ENCODE peak calls at places on chromosomes 16 and 17, in four cellular contexts. One of them, this sample, is unnamed. For H3K27me3 and H3K9me3, the result is how much of the 10 kb centered on the place peaks cover.

GRCh38 chr17:19398301-19399181 is 11.6 kb upstream of the MFAP4 start:
- DNase-seq in naive thymus-derived CD4-positive, alpha-beta T cell: no peak
- DNase-seq in body of pancreas: peak
- DNase-seq in uterus: no peak
- DNase-seq in this sample: no peak

GRCh38 chr17:77420804-77421634 is 280.2 kb downstream of the SEC14L1 start:
- DNase-seq in naive thymus-derived CD4-positive, alpha-beta T cell: no peak
- DNase-seq in body of pancreas: no peak
- DNase-seq in uterus: peak
- DNase-seq in this sample: peak

GRCh38 chr16:30934827-30935557 is 11.6 kb downstream of the FBXL19 start:
- DNase-seq in naive thymus-derived CD4-positive, alpha-beta T cell: no peak
- DNase-seq in body of pancreas: peak
- DNase-seq in uterus: no peak
- DNase-seq in this sample: no peak

GRCh38 chr16:54870151-54870550 is 60.5 kb upstream of the IRX5 start:
- DNase-seq in naive thymus-derived CD4-positive, alpha-beta T cell: no peak
- DNase-seq in body of pancreas: no peak
- DNase-seq in uterus: no peak
- DNase-seq in this sample: no peak

GRCh38 chr17:17126131-17127110 is 79.7 kb downstream of the PLD6 start:
- DNase-seq in naive thymus-derived CD4-positive, alpha-beta T cell: no peak
- DNase-seq in body of pancreas: no peak
- DNase-seq in uterus: no peak
- DNase-seq in this sample: peak

GRCh38 chr17:41559548-41559947 is 12.3 kb downstream of the KRT9 start:
- DNase-seq in naive thymus-derived CD4-positive, alpha-beta T cell: no peak
- DNase-seq in body of pancreas: no peak
- DNase-seq in uterus: no peak
- DNase-seq in this sample: no peak

GRCh38 chr16:5640883-5641282 is 543.3 kb upstream of the EEF2KMT start:
- DNase-seq in naive thymus-derived CD4-positive, alpha-beta T cell: no peak
- DNase-seq in body of pancreas: no peak
- DNase-seq in uterus: no peak
- DNase-seq in this sample: no peak

GRCh38 chr16:88353232-88353631 is 29.5 kb upstream of the ZNF469 start:
- DNase-seq in naive thymus-derived CD4-positive, alpha-beta T cell: no peak
- DNase-seq in body of pancreas: no peak
- DNase-seq in uterus: no peak
- DNase-seq in this sample: no peak

GRCh38 chr16:84239910-84240309 is at the start of gene KCNG4:
- DNase-seq in naive thymus-derived CD4-positive, alpha-beta T cell: no peak
- DNase-seq in body of pancreas: no peak
- DNase-seq in uterus: no peak
- DNase-seq in this sample: no peak

GRCh38 chr16:27446721-27447120 is 44.7 kb downstream of the IL21R start:
- DNase-seq in naive thymus-derived CD4-positive, alpha-beta T cell: no peak
- DNase-seq in body of pancreas: no peak
- DNase-seq in uterus: no peak
- DNase-seq in this sample: peak

GRCh38 chr16:87570938-87571867 is 31.1 kb upstream of the JPH3 start:
- DNase-seq in naive thymus-derived CD4-positive, alpha-beta T cell: no peak
- DNase-seq in body of pancreas: peak
- DNase-seq in uterus: no peak
- DNase-seq in this sample: no peak

GRCh38 chr16:28107232-28107631 is 43.7 kb upstream of the GSG1L start:
- DNase-seq in naive thymus-derived CD4-positive, alpha-beta T cell: no peak
- DNase-seq in body of pancreas: no peak
- DNase-seq in uterus: no peak
- DNase-seq in this sample: no peak

GRCh38 chr17:69969897-69970296 is 105.1 kb upstream of the KCNJ16 start:
- DNase-seq in naive thymus-derived CD4-positive, alpha-beta T cell: no peak
- DNase-seq in body of pancreas: no peak
- DNase-seq in uterus: no peak
- DNase-seq in this sample: no peak

GRCh38 chr17:82553210-82553930 is 33.8 kb downstream of the FOXK2 start:
- DNase-seq in naive thymus-derived CD4-positive, alpha-beta T cell: no peak
- DNase-seq in body of pancreas: peak
- DNase-seq in uterus: no peak
- DNase-seq in this sample: no peak

GRCh38 chr16:79589495-79590134 is 10.9 kb downstream of the MAF start:
- DNase-seq in naive thymus-derived CD4-positive, alpha-beta T cell: no peak
- DNase-seq in body of pancreas: no peak
- DNase-seq in uterus: peak
- DNase-seq in this sample: no peak

DNA sequence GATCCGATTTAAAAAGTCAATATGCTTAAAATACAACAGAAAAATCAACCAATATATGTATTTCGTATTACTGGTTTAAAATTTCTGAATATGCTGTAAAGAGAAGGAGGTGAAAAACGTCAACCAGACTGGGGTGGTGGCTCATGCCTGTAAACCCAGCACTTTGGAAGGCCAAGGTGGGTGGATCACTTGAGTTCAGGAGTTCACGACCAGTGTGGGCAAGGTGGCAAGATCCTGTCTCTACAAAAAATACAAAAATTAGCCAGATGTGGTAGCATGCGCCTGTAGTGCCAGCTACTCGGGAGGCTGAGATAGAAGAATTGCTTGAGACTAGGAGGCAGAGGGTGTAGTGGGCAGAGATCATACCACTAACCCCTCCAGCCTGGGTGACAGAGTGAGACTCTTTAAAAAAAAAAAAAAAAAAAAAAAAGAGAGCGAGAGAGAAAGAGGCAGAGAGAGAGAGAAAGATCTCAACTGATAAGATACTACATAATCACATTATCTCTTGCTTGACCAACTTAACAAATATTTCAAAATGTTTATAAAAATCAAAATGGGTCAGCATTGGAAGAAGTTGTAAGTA is 46.0 kb downstream of the KANSL1 start:
- DNase-seq in naive thymus-derived CD4-positive, alpha-beta T cell: no peak
- DNase-seq in body of pancreas: no peak
- DNase-seq in uterus: no peak
- DNase-seq in this sample: no peak
- H3K4me3 ChIP-seq in naive thymus-derived CD4-positive, alpha-beta T cell: no peak
- H3K4me3 ChIP-seq in body of pancreas: no peak
- H3K4me3 ChIP-seq in uterus: no peak
- H3K4me3 ChIP-seq in this sample: no peak

DNA sequence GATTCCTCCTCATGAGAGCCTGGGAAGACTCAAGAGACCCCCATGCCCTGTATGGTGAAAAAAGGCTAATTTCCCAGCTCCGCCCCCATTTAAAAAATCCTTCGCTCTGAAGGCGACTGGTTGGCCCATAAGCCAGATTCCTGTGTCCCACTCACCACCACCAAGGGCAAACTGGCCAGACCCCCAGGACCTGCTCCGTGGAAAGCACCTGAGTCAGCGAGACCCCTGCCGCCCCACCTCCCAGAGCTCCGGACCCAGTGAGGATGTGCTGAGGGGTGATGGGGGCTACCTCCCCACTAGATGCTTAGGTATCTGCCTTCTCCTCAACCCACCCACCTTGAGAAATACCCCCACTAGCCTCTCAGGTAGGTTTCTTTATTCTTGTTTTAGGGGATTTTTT is 42.2 kb downstream of the RBFOX3 start:
- DNase-seq in naive thymus-derived CD4-positive, alpha-beta T cell: no peak
- DNase-seq in body of pancreas: no peak
- DNase-seq in uterus: no peak
- DNase-seq in this sample: no peak
- H3K27me3 ChIP-seq in naive thymus-derived CD4-positive, alpha-beta T cell: under half
- H3K27me3 ChIP-seq in body of pancreas: under half
- H3K27me3 ChIP-seq in uterus: under half
- H3K27me3 ChIP-seq in this sample: under half

DNA sequence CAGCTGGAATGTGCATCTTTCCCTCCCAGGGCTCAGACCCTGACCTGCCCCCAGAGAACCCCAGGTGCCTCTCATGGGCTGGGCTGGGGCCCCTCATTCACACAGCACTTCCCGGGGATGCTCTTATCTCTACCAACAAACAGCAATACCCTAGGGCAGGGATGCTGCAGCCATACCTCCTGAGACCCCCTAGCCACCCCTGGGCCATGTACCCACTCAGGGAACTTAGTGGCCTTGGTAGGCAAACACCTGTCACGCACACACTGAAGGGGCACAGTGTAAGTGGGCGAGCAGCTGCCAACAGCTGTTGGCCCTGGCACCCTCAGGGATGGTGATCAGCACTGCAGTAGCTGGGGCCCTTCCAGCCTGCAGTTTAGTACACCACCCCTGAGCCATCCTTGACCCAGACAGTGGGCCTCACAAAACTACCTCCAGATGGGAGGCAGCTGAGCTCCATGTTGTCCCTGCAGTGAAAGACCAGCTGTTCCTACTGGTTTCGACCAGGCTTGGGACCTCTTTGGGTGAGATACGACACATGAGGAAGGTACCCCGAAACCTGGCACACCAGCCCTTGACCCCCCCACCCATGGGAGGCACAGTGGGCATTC is 1723.6 kb downstream of the TP53TG3F start:
- DNase-seq in naive thymus-derived CD4-positive, alpha-beta T cell: no peak
- DNase-seq in body of pancreas: no peak
- DNase-seq in uterus: no peak
- DNase-seq in this sample: no peak
- H3K9me3 ChIP-seq in naive thymus-derived CD4-positive, alpha-beta T cell: under half
- H3K9me3 ChIP-seq in body of pancreas: under half
- H3K9me3 ChIP-seq in uterus: under half
- H3K9me3 ChIP-seq in this sample: under half

DNA sequence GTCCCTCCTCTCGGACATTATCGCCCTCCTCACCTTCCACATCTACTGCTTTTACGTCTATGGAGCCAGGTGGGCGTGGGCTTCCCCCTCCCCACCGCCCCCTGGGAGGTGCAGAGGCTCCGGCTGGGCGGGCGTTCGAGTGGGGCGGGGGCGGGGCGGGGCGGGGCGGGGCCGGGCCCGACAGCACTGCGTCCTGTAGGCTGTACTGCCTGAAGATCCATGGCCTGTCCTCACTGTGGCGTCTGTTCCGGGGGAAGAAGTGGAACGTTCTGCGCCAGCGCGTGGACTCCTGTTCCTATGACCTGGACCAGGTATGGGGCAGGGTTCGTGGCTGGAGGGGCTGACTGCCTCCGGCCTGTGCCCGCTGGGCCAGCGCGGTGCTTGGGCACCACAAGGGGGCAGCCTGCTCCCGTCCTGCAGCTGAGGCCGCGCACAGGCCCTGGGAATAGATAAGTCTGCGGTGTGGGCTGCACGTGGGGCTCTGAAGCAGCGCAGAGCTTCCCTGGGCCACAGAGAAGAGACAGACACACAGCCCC is 9.2 kb downstream of the PIGQ start:
- DNase-seq in naive thymus-derived CD4-positive, alpha-beta T cell: peak
- DNase-seq in body of pancreas: peak
- DNase-seq in uterus: peak
- DNase-seq in this sample: peak
- H3K4me3 ChIP-seq in naive thymus-derived CD4-positive, alpha-beta T cell: no peak
- H3K4me3 ChIP-seq in body of pancreas: no peak
- H3K4me3 ChIP-seq in uterus: no peak
- H3K4me3 ChIP-seq in this sample: no peak

DNA sequence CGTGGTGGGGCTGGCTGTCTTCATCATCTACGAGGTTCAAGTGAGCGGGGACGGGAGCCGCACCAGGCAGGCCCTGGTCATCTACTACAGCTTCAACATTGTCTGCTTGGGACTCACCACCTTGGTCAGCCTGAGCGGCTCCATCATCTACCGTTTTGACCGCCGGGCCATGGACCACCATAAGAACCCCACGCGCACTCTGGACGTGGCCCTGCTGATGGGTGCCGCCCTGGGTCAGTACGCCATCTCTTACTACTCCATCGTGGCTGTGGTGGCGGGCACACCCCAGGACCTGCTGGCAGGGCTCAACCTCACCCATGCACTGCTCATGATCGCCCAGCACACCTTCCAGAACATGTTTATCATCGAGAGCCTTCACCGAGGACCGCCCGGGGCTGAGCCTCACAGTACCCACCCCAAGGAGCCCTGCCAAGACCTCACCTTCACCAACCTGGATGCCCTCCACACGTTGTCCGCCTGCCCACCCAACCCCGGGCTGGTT is 5.1 kb upstream of the OTOP3 start:
- DNase-seq in naive thymus-derived CD4-positive, alpha-beta T cell: no peak
- DNase-seq in body of pancreas: no peak
- DNase-seq in uterus: no peak
- DNase-seq in this sample: no peak
- H3K27me3 ChIP-seq in naive thymus-derived CD4-positive, alpha-beta T cell: under half
- H3K27me3 ChIP-seq in body of pancreas: under half
- H3K27me3 ChIP-seq in uterus: under half
- H3K27me3 ChIP-seq in this sample: under half

GRCh38 chr16:58533751-58534470 is 18.6 kb downstream of the SETD6 start:
- DNase-seq in naive thymus-derived CD4-positive, alpha-beta T cell: no peak
- DNase-seq in body of pancreas: no peak
- DNase-seq in uterus: no peak
- DNase-seq in this sample: no peak
- H3K9me3 ChIP-seq in naive thymus-derived CD4-positive, alpha-beta T cell: under half
- H3K9me3 ChIP-seq in body of pancreas: under half
- H3K9me3 ChIP-seq in uterus: under half
- H3K9me3 ChIP-seq in this sample: under half

GRCh38 chr17:80696964-80697363 is 152.3 kb downstream of the RPTOR start:
- DNase-seq in naive thymus-derived CD4-positive, alpha-beta T cell: peak
- DNase-seq in body of pancreas: no peak
- DNase-seq in uterus: no peak
- DNase-seq in this sample: no peak
- H3K4me3 ChIP-seq in naive thymus-derived CD4-positive, alpha-beta T cell: no peak
- H3K4me3 ChIP-seq in body of pancreas: no peak
- H3K4me3 ChIP-seq in uterus: no peak
- H3K4me3 ChIP-seq in this sample: no peak

DNA sequence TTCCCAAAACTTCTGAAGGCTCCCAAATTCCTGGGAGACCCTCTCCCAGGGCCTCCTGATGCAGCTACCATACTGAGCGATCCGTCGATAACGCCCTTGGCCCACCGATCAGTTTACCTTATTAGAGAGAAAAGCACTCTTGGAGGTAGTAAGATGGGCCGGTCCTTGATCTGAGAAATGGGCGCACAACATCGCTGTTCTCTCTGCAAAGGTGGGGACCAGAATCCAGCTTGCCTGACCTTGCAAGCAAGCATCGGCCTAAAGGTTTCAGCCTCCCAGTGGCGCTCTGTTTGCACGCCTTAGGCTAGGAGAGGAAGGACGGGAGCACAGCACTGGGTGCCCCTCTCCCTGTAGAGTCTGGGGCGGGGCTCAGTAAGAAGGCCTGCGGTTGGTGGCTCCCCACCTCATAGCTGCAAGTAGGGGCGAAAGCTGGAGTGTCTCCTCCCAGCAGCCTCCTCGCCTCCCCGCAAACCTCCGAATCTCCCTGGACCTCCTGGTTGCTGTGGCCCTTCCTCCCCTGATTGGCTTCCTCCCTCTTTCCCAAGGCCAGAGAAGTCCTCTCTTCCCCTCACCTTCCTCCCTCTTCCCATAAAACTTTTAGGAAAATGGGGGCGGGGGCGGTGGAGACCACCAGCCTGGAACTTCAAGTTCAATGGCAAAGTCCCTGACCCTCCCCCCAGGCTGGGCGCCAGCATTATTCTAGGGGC is at the start of gene PRAC1:
- DNase-seq in naive thymus-derived CD4-positive, alpha-beta T cell: no peak
- DNase-seq in body of pancreas: no peak
- DNase-seq in uterus: no peak
- DNase-seq in this sample: no peak
- H3K27me3 ChIP-seq in naive thymus-derived CD4-positive, alpha-beta T cell: under half
- H3K27me3 ChIP-seq in body of pancreas: half or more
- H3K27me3 ChIP-seq in uterus: half or more
- H3K27me3 ChIP-seq in this sample: half or more